ENCODE peak calls at places on chromosomes 13 and 19, in ten cellular contexts. I is upper lobe of right lung; Z is stimulated activated CD8-positive, alpha-beta memory T cell treated with anti-CD3 and anti-CD28 coated beads, Interleukin-15, amount 100 ng/mL, for 24 hours; D is NCI-H1417; E is T-cell; K is colonic mucosa; R is left cardiac atrium; B is T-helper 2 cell; X is NCI-H1048; F is T-helper 9 cell. C is an unnamed sample.

GRCh38 chr13:67421475-67421874 is 191.3 kb upstream of the PCDH9 start:
- DNase-seq in I (no peak), Z (no peak), D (no peak), E (no peak), K (no peak), R (no peak), B (no peak), X (no peak), F (no peak), C (no peak)

GRCh38 chr13:50664961-50665360 is 178.5 kb downstream of the DLEU7 start:
- DNase-seq in I (no peak), Z (no peak), D (no peak), E (no peak), K (no peak), R (no peak), B (no peak), X (no peak), F (no peak), C (no peak)

GRCh38 chr13:19055611-19056010 is 126.0 kb downstream of the TUBA3C start:
- DNase-seq in I (no peak), Z (no peak), D (no peak), E (no peak), K (no peak), R (no peak), B (no peak), X (no peak), F (no peak), C (no peak)

GRCh38 chr13:43041368-43041921 is 18.1 kb downstream of the DNAJC15 start:
- DNase-seq in I (no peak), Z (no peak), D (no peak), E (no peak), K (no peak), R (no peak), B (no peak), X (no peak), F (no peak), C (no peak)

GRCh38 chr19:51356159-51356801 is 9.9 kb downstream of the ETFB start:
- DNase-seq in I (no peak), Z (no peak), D (no peak), E (no peak), K (no peak), R (no peak), B (no peak), X (no peak), F (no peak), C (no peak)

GRCh38 chr19:29841559-29842367 is 30.0 kb downstream of the CCNE1 start:
- DNase-seq in I (peak), Z (no peak), D (no peak), E (no peak), K (peak), R (no peak), B (no peak), X (no peak), F (no peak), C (no peak)

GRCh38 chr13:85728831-85729230 is 70.4 kb downstream of the SLITRK6 start:
- DNase-seq in I (no peak), Z (no peak), D (no peak), E (no peak), K (no peak), R (no peak), B (no peak), X (no peak), F (no peak), C (no peak)

GRCh38 chr19:12272386-12272785 is 22.3 kb downstream of the ZNF44 start:
- DNase-seq in I (no peak), Z (no peak), D (no peak), E (no peak), K (no peak), R (no peak), B (no peak), X (no peak), F (no peak), C (no peak)

GRCh38 chr13:85497652-85498051 is 301.6 kb downstream of the SLITRK6 start:
- DNase-seq in I (no peak), Z (no peak), D (no peak), E (no peak), K (no peak), R (no peak), B (no peak), X (no peak), F (no peak), C (no peak)

GRCh38 chr19:46944918-46945628 is 74.6 kb upstream of the NPAS1 start:
- DNase-seq in I (no peak), Z (no peak), D (peak), E (no peak), K (peak), R (peak), B (no peak), X (no peak), F (no peak), C (peak)

GRCh38 chr19:51711702-51712101 is 12.1 kb downstream of the HAS1 start:
- DNase-seq in I (no peak), Z (no peak), D (no peak), E (no peak), K (no peak), R (no peak), B (no peak), X (no peak), F (no peak), C (no peak)

GRCh38 chr13:75558130-75558840 is 8.7 kb downstream of the UCHL3 start:
- DNase-seq in I (no peak), Z (no peak), D (no peak), E (no peak), K (no peak), R (no peak), B (no peak), X (no peak), F (no peak), C (no peak)

GRCh38 chr19:34165295-34165738 is 7.0 kb upstream of the LSM14A start:
- DNase-seq in I (no peak), Z (no peak), D (no peak), E (no peak), K (no peak), R (no peak), B (no peak), X (no peak), F (no peak), C (no peak)

GRCh38 chr13:105105471-105105870 is 1430.0 kb downstream of the EFNB2 start:
- DNase-seq in I (no peak), Z (no peak), D (no peak), E (no peak), K (no peak), R (no peak), B (no peak), X (no peak), F (no peak), C (no peak)

GRCh38 chr13:81610613-81611012 is 1269.7 kb upstream of the SPRY2 start:
- DNase-seq in I (no peak), Z (no peak), D (no peak), E (no peak), K (no peak), R (no peak), B (no peak), X (no peak), F (no peak), C (no peak)

GRCh38 chr19:40908981-40909380 is 26.9 kb upstream of the CYP2A7 start:
- DNase-seq in I (no peak), Z (no peak), D (no peak), E (peak), K (no peak), R (no peak), B (no peak), X (no peak), F (peak), C (no peak)

GRCh38 chr19:45598267-45599011 is 3.6 kb downstream of the GPR4 start:
- DNase-seq in I (no peak), Z (no peak), D (no peak), E (no peak), K (no peak), R (peak), B (no peak), X (no peak), F (no peak), C (no peak)

GRCh38 chr19:4935449-4935848 is 26.1 kb downstream of the UHRF1 start:
- DNase-seq in I (no peak), Z (no peak), D (no peak), E (no peak), K (no peak), R (no peak), B (no peak), X (no peak), F (no peak), C (no peak)

GRCh38 chr13:97582170-97582569 is 148.2 kb downstream of the RAP2A start:
- DNase-seq in I (no peak), Z (no peak), D (no peak), E (no peak), K (no peak), R (no peak), B (no peak), X (no peak), F (no peak), C (no peak)

GRCh38 chr13:89150362-89150761 is 1479.2 kb downstream of the SLITRK5 start:
- DNase-seq in I (no peak), Z (no peak), D (no peak), E (no peak), K (no peak), R (no peak), B (no peak), X (no peak), F (no peak), C (no peak)

GRCh38 chr19:17339088-17339741 is 1.9 kb downstream of the GTPBP3 start:
- DNase-seq in I (no peak), Z (no peak), D (no peak), E (no peak), K (peak), R (no peak), B (peak), X (no peak), F (peak), C (no peak)

GRCh38 chr19:583968-584239 is 5.8 kb upstream of the HCN2 start:
- DNase-seq in I (no peak), Z (no peak), D (no peak), E (no peak), K (no peak), R (no peak), B (no peak), X (no peak), F (no peak), C (no peak)

GRCh38 chr19:2164020-2164988 is 571 bp downstream of the DOT1L start:
- DNase-seq in I (no peak), Z (no peak), D (no peak), E (no peak), K (peak), R (no peak), B (peak), X (no peak), F (no peak), C (no peak)

GRCh38 chr13:112032186-112032835 is 34.6 kb upstream of the SOX1 start:
- DNase-seq in I (no peak), Z (no peak), D (no peak), E (no peak), K (no peak), R (peak), B (no peak), X (no peak), F (no peak), C (no peak)

GRCh38 chr13:98672947-98673545 is 79.4 kb downstream of the SLC15A1 start:
- DNase-seq in I (peak), Z (no peak), D (peak), E (peak), K (peak), R (peak), B (peak), X (peak), F (peak), C (peak)

C was measured in testis.